ENCODE peak calls at places on chromosomes 12 and 14, in five cellular contexts. E is transverse colon, L is spleen, U is stomach, B is breast epithelium. Z is an unnamed sample.

GRCh38 chr14:23939607-23940326 is 13.8 kb upstream of the DHRS4 start:
- DNase-seq in E (no peak), L (no peak), U (no peak), B (no peak), Z (no peak)

GRCh38 chr12:70197362-70197744 is 45.9 kb upstream of the CNOT2 start:
- DNase-seq in E (no peak), L (no peak), U (no peak), B (no peak), Z (no peak)

GRCh38 chr14:58724702-58725101 is 86.9 kb downstream of the DACT1 start:
- DNase-seq in E (no peak), L (no peak), U (no peak), B (no peak), Z (no peak)

GRCh38 chr14:66802962-66803361 is 295.0 kb downstream of the GPHN start:
- DNase-seq in E (no peak), L (no peak), U (no peak), B (no peak), Z (no peak)

GRCh38 chr12:90672081-90672480 is 282.9 kb downstream of the CCER1 start:
- DNase-seq in E (no peak), L (no peak), U (no peak), B (no peak), Z (no peak)

GRCh38 chr12:93430280-93430679 is 11.5 kb downstream of the UBE2N start:
- DNase-seq in E (no peak), L (no peak), U (no peak), B (no peak), Z (no peak)

GRCh38 chr12:127300753-127301152 is 966.2 kb upstream of the TMEM132C start:
- DNase-seq in E (no peak), L (no peak), U (no peak), B (no peak), Z (no peak)

GRCh38 chr12:59444932-59445331 is 150.9 kb upstream of the SLC16A7 start:
- DNase-seq in E (no peak), L (no peak), U (no peak), B (no peak), Z (no peak)

GRCh38 chr14:91413547-91414474 is 3.8 kb downstream of the CCDC88C start:
- DNase-seq in E (peak), L (peak), U (peak), B (no peak), Z (no peak)

GRCh38 chr12:115472852-115473251 is 788.9 kb upstream of the TBX3 start:
- DNase-seq in E (no peak), L (no peak), U (no peak), B (no peak), Z (no peak)

GRCh38 chr12:66612053-66612775 is 66.7 kb downstream of the GRIP1 start:
- DNase-seq in E (no peak), L (no peak), U (no peak), B (no peak), Z (no peak)

GRCh38 chr12:131455581-131456110 is 255.2 kb upstream of the SFSWAP start:
- DNase-seq in E (no peak), L (peak), U (peak), B (no peak), Z (no peak)

GRCh38 chr12:6069452-6070093 is 54.9 kb downstream of the VWF start:
- DNase-seq in E (no peak), L (no peak), U (no peak), B (no peak), Z (no peak)

GRCh38 chr12:14962797-14963196 is 1.4 kb upstream of the ARHGDIB start:
- DNase-seq in E (no peak), L (no peak), U (no peak), B (no peak), Z (no peak)

GRCh38 chr14:71206766-71207371 is 299.6 kb downstream of the PCNX1 start:
- DNase-seq in E (no peak), L (no peak), U (peak), B (peak), Z (no peak)

GRCh38 chr14:52856139-52856538 is 64.7 kb upstream of the GNPNAT1 start:
- DNase-seq in E (no peak), L (no peak), U (no peak), B (no peak), Z (no peak)

GRCh38 chr12:43028826-43029225 is 439.3 kb upstream of the PRICKLE1 start:
- DNase-seq in E (no peak), L (no peak), U (no peak), B (no peak), Z (no peak)

GRCh38 chr12:95721320-95721719 is 69.2 kb downstream of the NTN4 start:
- DNase-seq in E (no peak), L (no peak), U (no peak), B (no peak), Z (no peak)

GRCh38 chr12:24767016-24767415 is 181.9 kb downstream of the BCAT1 start:
- DNase-seq in E (no peak), L (no peak), U (no peak), B (no peak), Z (no peak)

GRCh38 chr14:58732387-58732786 is 94.6 kb downstream of the DACT1 start:
- DNase-seq in E (no peak), L (no peak), U (no peak), B (no peak), Z (no peak)

GRCh38 chr12:71752887-71753286 is 1.8 kb upstream of the RAB21 start:
- DNase-seq in E (no peak), L (no peak), U (no peak), B (no peak), Z (no peak)

GRCh38 chr14:24848427-24848826 is 201.5 kb downstream of the STXBP6 start:
- DNase-seq in E (no peak), L (no peak), U (no peak), B (no peak), Z (no peak)

GRCh38 chr12:48788852-48789775 is at the start of gene ADCY6:
- DNase-seq in E (peak), L (peak), U (peak), B (peak), Z (no peak)

GRCh38 chr12:68406134-68406576 is 74.0 kb upstream of the MDM1 start:
- DNase-seq in E (peak), L (peak), U (peak), B (peak), Z (no peak)

GRCh38 chr12:111773801-111774551 is 7.2 kb downstream of the ALDH2 start:
- DNase-seq in E (peak), L (no peak), U (peak), B (peak), Z (no peak)

GRCh38 chr14:21346532-21347135 is 37.2 kb downstream of the SUPT16H start:
- DNase-seq in E (no peak), L (no peak), U (no peak), B (no peak), Z (no peak)

GRCh38 chr14:90193925-90194324 is 62.4 kb upstream of the PSMC1 start:
- DNase-seq in E (no peak), L (no peak), U (no peak), B (no peak), Z (no peak)

GRCh38 chr12:118183711-118184110 is 47.8 kb downstream of the PEBP1 start:
- DNase-seq in E (no peak), L (no peak), U (no peak), B (no peak), Z (no peak)

GRCh38 chr14:67480011-67480410 is 8.5 kb downstream of the TMEM229B start:
- DNase-seq in E (no peak), L (no peak), U (no peak), B (peak), Z (no peak)

GRCh38 chr12:82876075-82876474 is 189.4 kb downstream of the TMTC2 start:
- DNase-seq in E (no peak), L (no peak), U (no peak), B (no peak), Z (no peak)

GRCh38 chr12:20601668-20602280 is 93.4 kb upstream of the SLCO1C1 start:
- DNase-seq in E (no peak), L (no peak), U (no peak), B (no peak), Z (no peak)

GRCh38 chr12:103877934-103878510 is 37.0 kb upstream of the NT5DC3 start:
- DNase-seq in E (peak), L (no peak), U (peak), B (peak), Z (no peak)

GRCh38 chr12:93877446-93877845 is 200.3 kb downstream of the CRADD start:
- DNase-seq in E (no peak), L (no peak), U (no peak), B (no peak), Z (no peak)

GRCh38 chr12:88308825-88309224 is 166.7 kb downstream of the TMTC3 start:
- DNase-seq in E (no peak), L (no peak), U (no peak), B (no peak), Z (no peak)

GRCh38 chr14:69483765-69484443 is 624 bp upstream of the PLEKHD1 start:
- DNase-seq in E (peak), L (no peak), U (no peak), B (peak), Z (no peak)

DNA sequence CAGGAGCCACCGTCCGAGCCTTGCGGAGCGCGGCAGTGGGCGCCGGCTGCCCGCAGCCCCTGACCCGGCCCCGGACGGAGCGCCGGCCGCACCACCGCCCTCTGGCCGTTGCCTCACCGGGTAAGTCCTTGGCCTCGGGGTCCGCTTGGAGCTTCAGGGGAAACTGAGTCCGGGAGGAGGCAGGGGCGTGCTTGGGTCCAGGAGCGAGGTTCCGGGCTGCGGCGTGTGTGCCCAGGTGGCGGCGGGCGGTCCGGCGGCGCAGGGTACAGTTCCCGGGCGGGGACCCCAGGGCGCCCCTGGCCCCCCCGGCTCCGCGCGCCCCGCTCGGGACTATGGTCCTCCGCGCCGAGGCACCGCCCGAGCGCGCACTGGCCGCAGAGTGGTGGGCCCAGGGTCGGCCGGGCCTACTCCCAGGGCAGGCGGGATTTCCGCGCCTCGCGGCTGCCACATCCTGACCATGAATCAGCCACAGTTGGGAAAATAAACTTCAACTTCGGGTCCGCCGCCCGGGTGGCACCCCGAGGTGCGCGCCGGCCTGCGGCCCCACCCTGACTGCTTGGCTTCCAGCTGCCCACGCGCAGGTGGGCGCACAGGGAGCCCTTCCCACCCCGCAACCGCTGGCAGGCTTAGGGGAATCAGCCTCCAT is 325 bp downstream of the INF2 start:
- DNase-seq in E (peak), L (no peak), U (no peak), B (no peak), Z (no peak)
- TF ChIP-seq POLR2A in E (peak), L (no peak), U (no peak), B (no peak), Z (no peak)

DNA sequence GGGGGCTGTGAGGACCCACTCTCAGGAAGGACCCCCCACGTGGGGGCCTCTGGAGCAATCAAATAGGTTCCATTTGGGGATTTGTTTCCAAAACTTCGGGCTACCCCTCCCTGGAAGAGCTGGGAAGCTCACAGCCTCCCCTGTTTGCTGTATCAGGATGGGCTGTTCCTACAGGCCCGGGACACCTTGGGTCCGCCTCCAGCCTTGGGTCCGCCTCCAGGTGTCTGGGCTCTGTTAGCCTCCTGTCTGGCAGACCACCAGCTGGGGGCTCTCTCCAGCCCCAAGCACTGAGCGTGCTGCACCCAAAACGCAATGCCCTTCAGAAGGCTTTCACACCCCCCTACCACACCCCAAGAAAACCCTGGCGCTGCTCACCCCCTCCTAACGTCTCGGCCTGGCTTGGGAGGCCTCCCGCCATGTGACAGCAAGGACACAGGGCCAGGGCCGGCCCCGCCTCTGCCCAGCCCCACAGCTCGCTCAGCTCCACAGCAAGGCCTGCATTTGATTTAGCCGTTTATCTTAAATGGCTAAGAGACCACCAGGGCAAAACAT is 40.1 kb downstream of the BCL11B start:
- DNase-seq in E (no peak), L (peak), U (no peak), B (peak), Z (no peak)
- TF ChIP-seq POLR2AphosphoS5 in E (no peak), L (no peak), U (no peak), B (no peak), Z (no peak)

GRCh38 chr12:56521590-56522371 is at the start of gene RBMS2:
- DNase-seq in E (peak), L (no peak), U (peak), B (peak), Z (no peak)
- TF ChIP-seq POLR2A in E (no peak), L (no peak), U (no peak), B (no peak), Z (no peak)

GRCh38 chr12:132765366-132765765 is 3.7 kb upstream of the ANKLE2 start:
- DNase-seq in E (no peak), L (no peak), U (no peak), B (no peak), Z (no peak)
- TF ChIP-seq POLR2AphosphoS5 in E (no peak), L (no peak), U (no peak), B (no peak), Z (no peak)

DNA sequence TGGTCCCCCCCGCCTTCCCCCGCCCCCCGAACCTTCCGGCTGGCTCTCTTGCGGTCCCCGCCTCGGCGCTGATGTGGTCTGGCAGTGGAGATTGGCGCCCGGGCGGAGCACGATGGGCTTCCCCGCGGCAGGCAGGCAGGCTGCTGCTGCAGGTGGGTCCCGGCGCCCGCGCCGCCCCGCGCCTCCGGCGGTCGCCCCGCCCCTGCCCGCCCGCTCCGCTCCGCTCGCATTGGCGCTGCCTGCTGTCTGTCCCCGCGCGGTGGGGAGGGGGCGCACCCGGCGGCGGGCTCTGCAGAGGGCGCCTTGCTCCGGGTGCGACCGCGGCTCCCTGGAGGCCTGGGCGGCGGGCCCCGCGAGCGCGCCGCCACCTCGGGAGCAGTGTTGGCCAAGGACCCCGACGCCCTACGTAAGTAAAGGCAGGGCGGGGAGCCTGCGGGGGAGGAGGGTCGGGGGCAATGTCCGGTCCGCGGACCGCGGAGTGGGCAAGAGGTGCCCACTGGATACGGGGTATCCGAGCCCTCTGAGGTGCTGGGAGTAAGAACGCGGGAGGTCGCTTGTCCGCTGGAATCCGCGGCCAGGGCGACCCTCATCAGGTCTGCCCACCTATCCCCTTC is at the start of gene AKAP5:
- DNase-seq in E (peak), L (peak), U (peak), B (no peak), Z (peak)
- TF ChIP-seq POLR2A in E (no peak), L (no peak), U (no peak), B (no peak), Z (no peak)

DNA sequence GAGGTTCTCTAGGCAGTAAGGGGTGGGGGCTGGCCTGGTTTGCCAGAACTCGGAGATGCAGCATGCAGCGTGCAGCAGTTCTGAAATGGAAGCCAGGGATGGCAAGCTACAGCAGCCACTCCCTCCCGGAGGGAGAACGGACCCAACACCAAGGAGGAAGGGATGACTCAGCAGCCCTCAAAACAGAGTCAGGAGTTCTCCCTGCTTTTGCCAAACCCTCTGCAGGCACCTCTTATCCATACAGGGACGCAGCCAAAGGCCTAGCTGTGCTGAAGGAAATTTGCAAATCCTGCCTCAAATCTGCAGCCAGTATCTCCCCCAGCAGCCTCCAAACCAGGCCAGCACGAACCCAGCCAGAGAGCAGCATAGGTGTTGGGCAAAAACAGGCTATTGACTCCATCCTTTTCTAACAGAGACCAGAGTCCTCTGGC is 10.2 kb upstream of the SERPINA3 start:
- DNase-seq in E (peak), L (peak), U (peak), B (peak), Z (no peak)
- TF ChIP-seq POLR2AphosphoS5 in E (peak), L (peak), U (no peak), B (peak), Z (no peak)

GRCh38 chr14:74938873-74939495 is 15.9 kb upstream of the RPS6KL1 start:
- DNase-seq in E (no peak), L (peak), U (no peak), B (no peak), Z (no peak)

GRCh38 chr14:74940956-74941565 is 14.3 kb downstream of the PGF start:
- DNase-seq in E (no peak), L (peak), U (no peak), B (no peak), Z (no peak)

GRCh38 chr14:74942164-74942563 is 13.2 kb downstream of the PGF start:
- DNase-seq in E (no peak), L (no peak), U (no peak), B (no peak), Z (no peak)

GRCh38 chr14:74942608-74943007 is 12.8 kb downstream of the PGF start:
- DNase-seq in E (no peak), L (peak), U (no peak), B (no peak), Z (no peak)

GRCh38 chr14:74941676-74942097 is 13.7 kb downstream of the PGF start:
- DNase-seq in E (peak), L (peak), U (no peak), B (peak), Z (peak)
- TF ChIP-seq POLR2A in E (peak), L (no peak), U (no peak), B (no peak), Z (peak)

DNA sequence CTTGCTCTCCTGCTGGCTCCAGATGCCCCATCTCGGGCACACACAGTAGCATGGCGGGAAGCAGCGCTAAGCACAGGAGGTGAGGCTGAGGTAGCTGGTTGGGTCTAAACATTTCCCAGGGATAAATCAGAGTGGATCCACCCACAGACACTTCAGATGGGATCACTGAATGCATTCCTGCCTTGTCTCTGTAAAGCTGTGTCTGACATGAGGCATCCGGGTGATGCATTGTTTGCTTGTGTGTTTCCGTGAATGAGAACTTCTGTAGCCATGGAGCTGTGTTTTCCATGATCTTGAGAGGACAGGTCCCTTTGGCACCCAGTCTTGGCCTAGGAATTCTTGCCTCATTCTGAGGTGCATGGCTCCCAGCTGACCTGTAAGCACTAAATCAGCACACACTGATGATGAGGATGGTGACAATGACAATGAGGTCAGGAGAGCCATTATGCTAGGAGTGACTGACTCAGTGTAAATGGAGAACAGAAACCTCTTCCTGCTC is 6.7 kb upstream of the KRT75 start:
- DNase-seq in E (no peak), L (no peak), U (no peak), B (peak), Z (no peak)
- TF ChIP-seq POLR2AphosphoS5 in E (no peak), L (no peak), U (no peak), B (no peak), Z (no peak)

DNA sequence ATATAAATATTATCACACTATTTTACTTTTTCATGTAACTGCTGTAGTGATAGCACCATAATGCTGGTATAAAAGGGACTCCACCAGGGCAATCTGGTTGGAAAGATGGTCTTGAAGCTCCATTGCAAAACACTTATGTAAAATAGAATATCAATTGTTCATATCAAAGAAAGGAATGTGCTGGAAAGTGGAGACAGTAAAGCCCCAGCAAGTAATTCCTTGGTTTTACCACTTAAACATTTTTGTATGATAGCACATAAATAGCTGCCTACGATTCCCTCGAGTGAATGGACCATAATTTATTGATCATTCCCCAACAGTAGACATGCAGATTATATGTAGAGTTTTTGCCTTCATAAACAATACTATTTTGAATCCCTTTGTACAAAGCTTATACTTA is 275.5 kb downstream of the PAWR start:
- DNase-seq in E (no peak), L (no peak), U (no peak), B (no peak), Z (no peak)
- TF ChIP-seq POLR2A in E (no peak), L (no peak), U (no peak), B (no peak), Z (no peak)

Z was measured in GM12892.